ENCODE peak calls at places on chromosome 9, in six cellular contexts. P, A, M, F, L and B are unnamed samples.

GRCh38 chr9:75238311-75238976 is 150.1 kb downstream of the OSTF1 start:
- DNase-seq in P (peak), A (no peak), M (peak), F (peak), L (peak), B (peak)

GRCh38 chr9:121736964-121737462 is 85.6 kb downstream of the DAB2IP start:
- DNase-seq in P (no peak), A (no peak), M (peak), F (no peak), L (no peak), B (peak)

GRCh38 chr9:5430912-5431311 is 6.8 kb downstream of the PLGRKT start:
- DNase-seq in P (no peak), A (no peak), M (no peak), F (no peak), L (no peak), B (no peak)

GRCh38 chr9:14769235-14769580 is 46.7 kb upstream of the CER1 start:
- DNase-seq in P (peak), A (no peak), M (no peak), F (no peak), L (peak), B (no peak)

GRCh38 chr9:98231770-98232478 is 23.5 kb downstream of the TBC1D2 start:
- DNase-seq in P (no peak), A (no peak), M (no peak), F (no peak), L (no peak), B (no peak)

GRCh38 chr9:91758491-91758981 is 191.5 kb downstream of the ROR2 start:
- DNase-seq in P (peak), A (no peak), M (peak), F (no peak), L (peak), B (peak)

GRCh38 chr9:109779711-109780452 is at the start of gene PALM2AKAP2:
- DNase-seq in P (peak), A (peak), M (peak), F (no peak), L (peak), B (peak)

GRCh38 chr9:91029621-91030361 is 228.2 kb downstream of the SYK start:
- DNase-seq in P (no peak), A (no peak), M (no peak), F (no peak), L (no peak), B (no peak)

GRCh38 chr9:2018162-2018643 is 3.1 kb downstream of the SMARCA2 start:
- DNase-seq in P (no peak), A (no peak), M (peak), F (no peak), L (no peak), B (peak)

GRCh38 chr9:122005597-122005996 is 87.5 kb downstream of the TTLL11 start:
- DNase-seq in P (no peak), A (no peak), M (peak), F (no peak), L (peak), B (peak)

GRCh38 chr9:15349892-15350761 is 43.1 kb upstream of the TTC39B start:
- DNase-seq in P (no peak), A (no peak), M (peak), F (no peak), L (no peak), B (no peak)

GRCh38 chr9:129284607-129285291 is 106.7 kb upstream of the IER5L start:
- DNase-seq in P (no peak), A (peak), M (no peak), F (no peak), L (no peak), B (no peak)

GRCh38 chr9:107819772-107820171 is 330.2 kb upstream of the KLF4 start:
- DNase-seq in P (no peak), A (no peak), M (no peak), F (no peak), L (no peak), B (no peak)

GRCh38 chr9:136917902-136918301 is 26.6 kb downstream of the FBXW5 start:
- DNase-seq in P (no peak), A (no peak), M (no peak), F (no peak), L (no peak), B (no peak)